ENCODE peak calls at places on chromosomes 3 and 15, in eight cellular contexts. C is GM04503, M is aorta, Q is A172, H is left colon, A is cardiac fibroblast, B is lower lobe of right lung, K is Calu3. N is an unnamed sample.

GRCh38 chr3:12413721-12414255 is 70.5 kb upstream of the TSEN2 start:
- DNase-seq in K (no peak), Q (no peak), B (no peak), M (no peak), H (no peak), C (no peak), A (no peak), N (no peak)

GRCh38 chr3:121574449-121574848 is 6.7 kb downstream of the ARGFX start:
- DNase-seq in Q (peak), K (peak), M (no peak), C (no peak), H (peak), B (no peak), A (peak), N (no peak)

GRCh38 chr15:70703483-70703882 is 59.9 kb downstream of the UACA start:
- DNase-seq in B (no peak), Q (no peak), M (no peak), A (peak), C (no peak), H (no peak), K (peak), N (peak)

GRCh38 chr15:99440551-99441426 is 125.0 kb upstream of the MEF2A start:
- DNase-seq in B (no peak), K (no peak), M (peak), H (no peak), C (no peak), A (no peak), Q (no peak), N (no peak)

GRCh38 chr3:132090921-132091320 is 56.1 kb upstream of the CPNE4 start:
- DNase-seq in K (no peak), C (no peak), M (no peak), Q (no peak), B (no peak), A (peak), H (no peak), N (no peak)

GRCh38 chr3:160163259-160163878 is 61.9 kb upstream of the C3orf80 start:
- DNase-seq in B (no peak), A (peak), H (no peak), K (peak), C (no peak), M (no peak), Q (peak), N (peak)

GRCh38 chr15:76931397-76932089 is at the start of gene RCN2:
- DNase-seq in A (peak), B (peak), C (peak), H (peak), M (peak), Q (peak), K (peak), N (peak)

GRCh38 chr3:138186216-138186615 is 885 bp upstream of the ARMC8 start:
- DNase-seq in C (no peak), K (peak), Q (no peak), A (peak), B (no peak), H (no peak), M (no peak), N (no peak)

GRCh38 chr15:39157902-39158301 is 423.0 kb upstream of the THBS1 start:
- DNase-seq in H (no peak), A (no peak), C (no peak), B (no peak), Q (no peak), M (no peak), K (no peak), N (no peak)

GRCh38 chr3:105866656-105867653 is 1.9 kb downstream of the CBLB start:
- DNase-seq in H (peak), M (no peak), B (no peak), Q (peak), A (peak), K (peak), C (no peak), N (no peak)

GRCh38 chr3:108410531-108410984 is 99.8 kb downstream of the MYH15 start:
- DNase-seq in K (no peak), Q (no peak), H (no peak), A (no peak), M (no peak), B (peak), C (no peak), N (no peak)

GRCh38 chr15:75902129-75902557 is 1.5 kb upstream of the FBXO22 start:
- DNase-seq in H (no peak), B (no peak), C (no peak), Q (peak), A (no peak), M (no peak), K (no peak), N (no peak)

GRCh38 chr15:73014904-73015303 is 37.4 kb upstream of the NEO1 start:
- DNase-seq in M (no peak), Q (no peak), B (no peak), A (no peak), K (no peak), H (no peak), C (no peak), N (no peak)

GRCh38 chr3:152379415-152380042 is 110.8 kb downstream of the MBNL1 start:
- DNase-seq in K (no peak), B (no peak), M (no peak), A (no peak), H (no peak), Q (no peak), C (no peak), N (no peak)

GRCh38 chr15:74352393-74352910 is 15.0 kb downstream of the CYP11A1 start:
- DNase-seq in H (no peak), C (no peak), K (no peak), Q (no peak), M (no peak), A (no peak), B (no peak), N (no peak)

GRCh38 chr3:185716436-185717090 is 108.3 kb downstream of the IGF2BP2 start:
- DNase-seq in B (no peak), H (no peak), M (no peak), A (peak), K (no peak), C (no peak), Q (no peak), N (no peak)

GRCh38 chr3:104388624-104389023 is 978.1 kb upstream of the ALCAM start:
- DNase-seq in M (no peak), K (no peak), C (no peak), A (peak), H (no peak), B (no peak), Q (no peak), N (no peak)

GRCh38 chr3:39762537-39762936 is 46.9 kb upstream of the MYRIP start:
- DNase-seq in K (no peak), H (no peak), M (no peak), C (no peak), A (no peak), B (no peak), Q (no peak), N (no peak)

GRCh38 chr3:149480326-149481017 is 6.0 kb downstream of the TM4SF4 start:
- DNase-seq in C (no peak), Q (peak), H (peak), K (peak), M (peak), A (peak), B (peak), N (peak)

N was measured in RCC 7860.